ENCODE peak calls at places on chromosomes 6 and 20, in five cellular contexts. G is NT2/D1, X is H1, B is GM12878, M is HepG2. D is an unnamed sample.

GRCh38 chr6:29011276-29011734 is 6.2 kb upstream of the ZNF311 start:
- DNase-seq in G (peak; percentile 28), X (peak; percentile 73), B (no peak), M (no peak), D (no peak)

GRCh38 chr6:163392533-163392932 is 22.0 kb upstream of the QKI start:
- DNase-seq in G (no peak), X (no peak), B (no peak), M (no peak), D (no peak)

GRCh38 chr6:25315778-25316177 is 36.6 kb downstream of the CARMIL1 start:
- DNase-seq in G (no peak), X (no peak), B (no peak), M (no peak), D (no peak)

GRCh38 chr6:97459986-97460385 is 177.0 kb upstream of the MMS22L start:
- DNase-seq in G (no peak), X (no peak), B (no peak), M (no peak), D (no peak)

GRCh38 chr20:59560588-59561227 is 43.6 kb upstream of the PHACTR3 start:
- DNase-seq in G (peak; percentile 22), X (no peak), B (no peak), M (peak; percentile 46), D (peak; percentile 65)

GRCh38 chr6:2775003-2775402 is 9.8 kb downstream of the WRNIP1 start:
- DNase-seq in G (no peak), X (no peak), B (no peak), M (no peak), D (no peak)

GRCh38 chr6:2725999-2726567 is 24.6 kb downstream of the MYLK4 start:
- DNase-seq in G (no peak), X (no peak), B (peak; percentile 28), M (no peak), D (peak; percentile 34)

GRCh38 chr6:144346719-144347446 is 61.7 kb downstream of the UTRN start:
- DNase-seq in G (no peak), X (no peak), B (no peak), M (no peak), D (no peak)

GRCh38 chr20:35738410-35739179 is 3.5 kb downstream of the RBM39 start:
- DNase-seq in G (no peak), X (no peak), B (no peak), M (no peak), D (no peak)

GRCh38 chr20:51457281-51457932 is 85.1 kb downstream of the NFATC2 start:
- DNase-seq in G (no peak), X (no peak), B (no peak), M (no peak), D (no peak)

GRCh38 chr6:109224107-109224875 is 129.0 kb downstream of the CEP57L1 start:
- DNase-seq in G (no peak), X (no peak), B (no peak), M (no peak), D (no peak)

GRCh38 chr6:127102299-127102698 is 16.2 kb upstream of the RSPO3 start:
- DNase-seq in G (no peak), X (no peak), B (no peak), M (no peak), D (no peak)

GRCh38 chr6:26156105-26156849 is 69.0 kb downstream of the HFE start:
- DNase-seq in G (peak; percentile 61), X (peak; percentile 95), B (peak; percentile 90), M (peak; percentile 88), D (peak; percentile 88)

GRCh38 chr6:119739776-119740175 is 390.2 kb upstream of the MAN1A1 start:
- DNase-seq in G (no peak), X (no peak), B (no peak), M (no peak), D (no peak)

GRCh38 chr6:82894653-82895259 is 170.9 kb downstream of the UBE3D start:
- DNase-seq in G (no peak), X (no peak), B (no peak), M (no peak), D (no peak)

GRCh38 chr6:39051399-39052122 is 3.0 kb downstream of the GLP1R start:
- DNase-seq in G (no peak), X (no peak), B (no peak), M (no peak), D (no peak)

GRCh38 chr6:16903470-16903869 is 142.2 kb upstream of the ATXN1 start:
- DNase-seq in G (no peak), X (no peak), B (no peak), M (no peak), D (no peak)

GRCh38 chr20:258963-259362 is 1.4 kb downstream of the DEFB132 start:
- DNase-seq in G (no peak), X (no peak), B (no peak), M (peak; percentile 67), D (peak; percentile 25)

GRCh38 chr6:18214003-18214402 is 50.3 kb downstream of the DEK start:
- DNase-seq in G (no peak), X (no peak), B (peak; percentile 38), M (no peak), D (no peak)
- TF ChIP-seq SUZ12 in G (no peak), X (no peak), B (no peak), M (no peak), D (no peak)

GRCh38 chr20:62499758-62500236 is 24.0 kb upstream of the GATA5 start:
- DNase-seq in G (no peak), X (no peak), B (no peak), M (no peak), D (no peak)
- TF ChIP-seq SUZ12 in G (no peak), X (no peak), B (no peak), M (no peak), D (no peak)

GRCh38 chr20:43762911-43763310 is 36.1 kb upstream of the GTSF1L start:
- DNase-seq in G (no peak), X (no peak), B (no peak), M (no peak), D (no peak)
- TF ChIP-seq SUZ12 in G (no peak), X (no peak), B (no peak), M (no peak), D (no peak)

DNA sequence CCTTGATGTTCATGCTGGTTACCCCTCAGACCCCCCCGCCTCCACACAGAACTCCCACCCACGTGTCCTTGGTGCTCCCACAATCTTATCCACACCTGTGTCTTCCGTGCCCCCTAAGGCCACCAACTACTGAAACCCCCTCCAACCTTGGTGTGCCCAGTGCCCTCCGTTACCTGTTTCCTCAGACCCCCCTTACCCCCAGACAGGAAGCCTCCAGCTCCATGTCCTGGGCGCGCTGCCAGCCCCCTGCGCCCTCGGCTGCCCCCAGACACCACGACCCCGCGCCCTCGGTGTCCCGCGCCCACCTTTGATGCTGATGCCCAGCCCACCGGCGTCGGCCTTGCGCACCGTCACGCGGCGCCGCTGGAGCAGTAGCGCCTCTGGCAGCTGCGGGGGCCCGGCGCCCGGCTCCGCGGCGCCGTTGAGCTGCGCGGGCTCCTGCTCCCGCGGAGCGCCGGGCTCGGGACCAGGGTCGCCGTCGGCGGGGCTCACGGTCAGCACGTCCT is 504 bp downstream of the SNTA1 start:
- DNase-seq in G (no peak), X (no peak), B (no peak), M (no peak), D (peak; percentile 56)
- TF ChIP-seq SUZ12 in G (no peak), X (peak; percentile 59), B (no peak), M (no peak), D (no peak)

GRCh38 chr20:11993886-11994466 is 76.3 kb downstream of the BTBD3 start:
- DNase-seq in G (no peak), X (no peak), B (no peak), M (no peak), D (no peak)
- TF ChIP-seq SUZ12 in G (no peak), X (no peak), B (no peak), M (no peak), D (no peak)

DNA sequence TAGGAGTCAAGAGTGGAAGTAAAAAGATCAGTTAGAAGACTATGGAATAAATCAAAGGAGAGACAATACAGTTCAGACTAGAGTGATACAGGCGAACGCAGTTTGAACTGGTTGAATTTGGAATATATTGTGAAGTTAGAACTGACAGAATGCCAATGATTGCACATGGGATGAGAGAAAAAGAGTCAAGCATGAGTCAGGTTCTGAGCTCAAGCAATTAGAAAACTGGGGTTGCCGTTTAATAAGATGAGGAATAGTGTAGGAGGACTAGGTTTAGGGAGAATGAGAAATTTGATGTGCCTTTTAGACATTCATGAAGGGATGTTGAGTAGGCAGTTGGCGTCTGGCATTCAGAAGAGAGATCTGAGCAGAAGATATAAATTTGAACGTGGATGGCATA is 8.0 kb downstream of the RNF217 start:
- DNase-seq in G (no peak), X (no peak), B (no peak), M (no peak), D (no peak)
- TF ChIP-seq SUZ12 in G (no peak), X (no peak), B (no peak), M (no peak), D (no peak)

DNA sequence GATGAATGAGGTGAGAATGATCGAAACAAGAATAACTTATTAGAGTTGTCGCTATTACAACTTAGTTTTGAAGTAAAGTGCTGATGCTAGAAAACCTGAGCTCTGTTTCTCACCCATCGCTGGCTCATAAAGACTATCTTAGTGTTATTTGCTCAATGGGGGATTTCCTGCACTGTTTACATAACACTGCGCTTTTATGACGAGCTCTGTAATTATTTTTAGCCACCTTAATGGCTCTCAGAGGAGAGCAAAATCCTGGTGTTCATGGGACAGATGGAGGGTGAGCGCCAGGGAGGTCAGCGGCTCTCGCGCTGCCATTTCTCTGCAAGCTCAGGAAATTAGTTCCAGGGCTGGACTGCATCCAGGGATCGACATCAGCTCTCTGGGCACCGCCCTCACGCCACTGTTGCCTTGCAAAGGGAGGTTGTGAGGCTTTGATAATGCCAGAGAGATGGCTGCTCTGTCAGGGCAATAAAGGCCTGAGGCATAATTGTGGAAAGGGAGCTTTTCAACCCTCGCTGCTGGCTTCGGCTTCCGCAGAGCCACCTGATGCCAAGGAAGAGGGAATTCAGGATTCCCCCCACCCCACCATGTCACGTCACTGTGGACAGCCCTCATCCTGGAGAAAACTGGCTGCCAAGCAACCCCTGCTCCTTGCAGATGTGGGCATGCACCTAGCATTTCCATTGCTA is 72.0 kb downstream of the DACT2 start:
- DNase-seq in G (no peak), X (no peak), B (no peak), M (peak; percentile 40), D (peak; percentile 76)
- TF ChIP-seq SUZ12 in G (no peak), X (no peak), B (no peak), M (no peak), D (no peak)

D was measured in HEK293T.